ENCODE peak calls at places on chromosomes 5 and 9, in four cellular contexts. O is cardiac muscle cell; Q is CD8-positive, alpha-beta T cell; U is tibial nerve. A is an unnamed sample. For H3K27me3 and H3K4me1, the result is how much of the 10 kb centered on the place peaks cover.

GRCh38 chr5:154302181-154302580 is 111.6 kb downstream of the GALNT10 start:
- DNase-seq in Q (no peak), O (peak), U (no peak), A (no peak)

GRCh38 chr5:157857821-157858526 is 971 bp downstream of the CLINT1 start:
- DNase-seq in U (no peak), Q (no peak), O (peak), A (no peak)

GRCh38 chr9:93965830-93966577 is 10.8 kb upstream of the BARX1 start:
- DNase-seq in Q (no peak), U (no peak), O (no peak), A (no peak)

GRCh38 chr9:971901-972511 is 4.4 kb upstream of the DMRT3 start:
- DNase-seq in Q (no peak), O (no peak), U (no peak), A (no peak)

GRCh38 chr5:79109527-79110492 is 1.8 kb upstream of the BHMT start:
- DNase-seq in Q (no peak), O (no peak), U (no peak), A (peak)

GRCh38 chr9:3873818-3874217 is 348.0 kb upstream of the RFX3 start:
- DNase-seq in U (no peak), O (peak), Q (no peak), A (no peak)

GRCh38 chr9:87498046-87498815 is 564 bp downstream of the DAPK1 start:
- DNase-seq in U (no peak), Q (no peak), O (peak), A (no peak)

GRCh38 chr9:127910613-127911205 is 6.1 kb downstream of the ST6GALNAC4 start:
- DNase-seq in Q (no peak), O (no peak), U (no peak), A (peak)

GRCh38 chr5:26881901-26882300 is 156.5 kb downstream of the CDH9 start:
- DNase-seq in U (no peak), Q (no peak), O (no peak), A (no peak)

GRCh38 chr5:5969942-5970483 is 408.3 kb downstream of the MED10 start:
- DNase-seq in Q (no peak), O (no peak), U (no peak), A (no peak)

GRCh38 chr5:168443533-168443932 is 42.7 kb upstream of the RARS1 start:
- DNase-seq in O (peak), U (no peak), Q (no peak), A (no peak)

GRCh38 chr5:115963566-115963965 is 1.3 kb downstream of the LVRN start:
- DNase-seq in O (no peak), U (no peak), Q (no peak), A (no peak)
- H3K27me3 ChIP-seq in O (half or more), U (under half), Q (under half), A (under half)

GRCh38 chr5:31359839-31360238 is 166.4 kb downstream of the CDH6 start:
- DNase-seq in O (no peak), U (no peak), Q (no peak), A (no peak)

GRCh38 chr5:31362931-31363568 is 168.8 kb downstream of the DROSHA start:
- DNase-seq in Q (no peak), U (no peak), O (peak), A (no peak)

GRCh38 chr5:31361906-31362900 is 168.7 kb downstream of the CDH6 start:
- DNase-seq in U (no peak), Q (no peak), O (peak), A (no peak)

GRCh38 chr5:31364881-31365636 is 166.8 kb downstream of the DROSHA start:
- DNase-seq in U (no peak), Q (no peak), O (peak), A (no peak)

DNA sequence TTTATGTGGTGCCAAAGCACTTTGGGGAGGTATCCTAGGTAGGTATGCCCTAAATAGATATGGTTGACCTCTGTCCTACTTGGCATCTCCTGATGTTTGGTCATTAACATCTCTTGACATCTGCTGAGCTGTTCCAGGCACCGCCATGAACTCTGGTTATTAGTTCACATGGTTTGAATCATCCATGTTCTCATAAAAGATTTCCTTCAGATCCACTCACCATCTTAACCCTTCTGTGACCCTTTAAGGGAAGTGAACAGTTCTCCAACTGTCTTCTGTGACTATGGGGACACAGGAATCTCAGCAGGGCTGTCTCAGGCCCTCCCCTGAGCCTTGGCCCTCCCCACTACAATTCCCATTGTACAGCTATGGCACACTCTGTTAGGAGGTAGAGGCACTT is 167.7 kb downstream of the CDH6 start:
- DNase-seq in O (peak), U (no peak), Q (no peak), A (no peak)
- H3K4me1 ChIP-seq in O (under half), U (under half), Q (under half), A (under half)

DNA sequence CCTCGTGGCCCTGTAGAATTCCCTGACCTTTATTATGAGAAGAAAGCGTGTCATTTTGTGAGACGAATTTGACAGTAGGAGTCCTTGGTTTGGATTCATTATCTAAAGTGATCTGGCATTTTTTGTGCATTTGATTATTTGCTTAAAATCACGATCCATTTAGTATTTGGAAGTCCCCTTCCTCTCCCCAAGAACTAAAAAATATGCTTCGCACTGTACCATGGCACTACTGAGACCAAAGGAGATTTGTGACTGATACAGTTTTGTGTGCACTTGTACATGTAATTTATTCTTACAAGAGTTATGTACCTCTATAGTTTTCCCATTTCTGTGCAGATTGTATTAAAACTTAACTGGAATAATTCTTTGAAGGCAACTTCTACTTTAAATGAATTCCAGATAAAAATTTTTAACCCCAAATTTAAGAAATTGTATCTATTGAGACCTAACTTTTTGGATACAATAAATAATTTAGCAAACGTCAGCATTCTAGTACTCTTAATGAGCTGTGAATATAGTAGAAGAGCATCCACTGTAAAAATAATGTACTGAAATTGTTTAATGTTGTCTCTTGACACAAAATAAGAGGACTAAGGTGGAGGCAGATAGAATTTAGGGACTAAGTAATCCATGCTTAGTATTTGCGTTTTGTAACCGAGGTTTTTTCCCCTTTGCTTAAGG is 2.1 kb downstream of the MAP3K1 start:
- DNase-seq in Q (no peak), O (no peak), U (no peak), A (no peak)
- H3K27me3 ChIP-seq in Q (under half), O (under half), U (under half), A (under half)

GRCh38 chr5:139869042-139869790 is 73.6 kb downstream of the PSD2 start:
- DNase-seq in Q (no peak), O (no peak), U (no peak), A (no peak)
- H3K4me1 ChIP-seq in Q (under half), O (under half), U (under half), A (under half)